ENCODE peak calls at places on chromosomes 6 and 20, in ten cellular contexts. Y, E, O, Z, N, U, C, F, I and A are unnamed samples.

GRCh38 chr6:107731422-107732319 is 92.4 kb downstream of the SCML4 start:
- DNase-seq in Y (no peak), E (no peak), O (no peak), Z (no peak), N (peak), U (no peak), C (no peak), F (no peak), I (no peak), A (no peak)

GRCh38 chr20:47227119-47227518 is 129.4 kb downstream of the ZMYND8 start:
- DNase-seq in Y (no peak), E (no peak), O (no peak), Z (no peak), N (no peak), U (no peak), C (no peak), F (no peak), I (no peak), A (no peak)

GRCh38 chr6:103872683-103873082 is 987.0 kb downstream of the HACE1 start:
- DNase-seq in Y (no peak), E (no peak), O (no peak), Z (no peak), N (no peak), U (no peak), C (no peak), F (no peak), I (no peak), A (no peak)

GRCh38 chr6:34872332-34872731 is 15.5 kb downstream of the TAF11 start:
- DNase-seq in Y (no peak), E (no peak), O (no peak), Z (no peak), N (no peak), U (no peak), C (no peak), F (no peak), I (no peak), A (no peak)

GRCh38 chr20:31806564-31807355 is 12.4 kb upstream of the MYLK2 start:
- DNase-seq in Y (no peak), E (no peak), O (no peak), Z (no peak), N (no peak), U (no peak), C (peak), F (no peak), I (no peak), A (no peak)

GRCh38 chr6:127749095-127749494 is 151.8 kb downstream of the THEMIS start:
- DNase-seq in Y (no peak), E (no peak), O (no peak), Z (no peak), N (no peak), U (no peak), C (no peak), F (no peak), I (peak), A (no peak)

GRCh38 chr6:16683524-16684194 is 77.6 kb downstream of the ATXN1 start:
- DNase-seq in Y (peak), E (no peak), O (peak), Z (no peak), N (peak), U (peak), C (peak), F (peak), I (peak), A (peak)

GRCh38 chr6:42269553-42269952 is 51.9 kb upstream of the MRPS10 start:
- DNase-seq in Y (no peak), E (peak), O (no peak), Z (no peak), N (no peak), U (no peak), C (no peak), F (no peak), I (no peak), A (no peak)

GRCh38 chr6:85747654-85748053 is 105.0 kb upstream of the SYNCRIP start:
- DNase-seq in Y (no peak), E (no peak), O (no peak), Z (no peak), N (no peak), U (no peak), C (peak), F (peak), I (peak), A (no peak)

GRCh38 chr6:110357298-110357695 is 852 bp downstream of the METTL24 start:
- DNase-seq in Y (no peak), E (no peak), O (no peak), Z (no peak), N (no peak), U (no peak), C (no peak), F (peak), I (no peak), A (no peak)

GRCh38 chr6:138421089-138421488 is 17.1 kb downstream of the HEBP2 start:
- DNase-seq in Y (no peak), E (no peak), O (no peak), Z (no peak), N (no peak), U (no peak), C (no peak), F (no peak), I (no peak), A (no peak)

GRCh38 chr6:97059473-97059872 is 134.9 kb downstream of the KLHL32 start:
- DNase-seq in Y (no peak), E (no peak), O (no peak), Z (no peak), N (no peak), U (no peak), C (peak), F (peak), I (peak), A (no peak)

GRCh38 chr20:36435799-36436541 is 105.3 kb upstream of the MYL9 start:
- DNase-seq in Y (peak), E (peak), O (peak), Z (peak), N (peak), U (peak), C (peak), F (peak), I (no peak), A (peak)

GRCh38 chr6:42104095-42104806 is 38.2 kb downstream of the C6orf132 start:
- DNase-seq in Y (no peak), E (peak), O (peak), Z (no peak), N (peak), U (peak), C (peak), F (no peak), I (no peak), A (peak)

GRCh38 chr20:50597406-50597969 is 87.3 kb downstream of the PTPN1 start:
- DNase-seq in Y (no peak), E (no peak), O (no peak), Z (no peak), N (no peak), U (no peak), C (no peak), F (no peak), I (no peak), A (no peak)

GRCh38 chr6:127914240-127914639 is 13.4 kb upstream of the THEMIS start:
- DNase-seq in Y (no peak), E (no peak), O (no peak), Z (no peak), N (no peak), U (no peak), C (no peak), F (no peak), I (no peak), A (no peak)

GRCh38 chr6:83514877-83515466 is 2.6 kb downstream of the PRSS35 start:
- DNase-seq in Y (no peak), E (no peak), O (peak), Z (no peak), N (peak), U (no peak), C (peak), F (peak), I (no peak), A (no peak)

GRCh38 chr6:112360498-112360897 is 13.4 kb downstream of the RFPL4B start:
- DNase-seq in Y (no peak), E (no peak), O (no peak), Z (no peak), N (no peak), U (no peak), C (peak), F (no peak), I (no peak), A (no peak)

GRCh38 chr6:60670036-60670435 is 1616.0 kb downstream of the KHDRBS2 start:
- DNase-seq in Y (no peak), E (no peak), O (no peak), Z (no peak), N (no peak), U (no peak), C (no peak), F (no peak), I (no peak), A (no peak)

GRCh38 chr6:118813795-118814194 is 80.2 kb upstream of the ASF1A start:
- DNase-seq in Y (no peak), E (no peak), O (no peak), Z (no peak), N (no peak), U (no peak), C (peak), F (no peak), I (peak), A (no peak)

GRCh38 chr20:19589731-19590362 is 168.2 kb upstream of the RIN2 start:
- DNase-seq in Y (no peak), E (no peak), O (no peak), Z (no peak), N (no peak), U (no peak), C (no peak), F (no peak), I (no peak), A (no peak)

GRCh38 chr6:29651413-29652197 is 5.3 kb upstream of the MOG start:
- DNase-seq in Y (no peak), E (no peak), O (no peak), Z (no peak), N (no peak), U (no peak), C (peak), F (peak), I (no peak), A (no peak)

GRCh38 chr6:144696610-144697376 is 411.7 kb downstream of the UTRN start:
- DNase-seq in Y (no peak), E (no peak), O (peak), Z (no peak), N (no peak), U (no peak), C (no peak), F (no peak), I (no peak), A (peak)

GRCh38 chr6:101614774-101615173 is 221.3 kb downstream of the GRIK2 start:
- DNase-seq in Y (no peak), E (no peak), O (no peak), Z (no peak), N (no peak), U (no peak), C (peak), F (peak), I (peak), A (no peak)

GRCh38 chr6:36387440-36388303 is at the start of gene ETV7:
- DNase-seq in Y (no peak), E (peak), O (peak), Z (no peak), N (peak), U (peak), C (peak), F (peak), I (no peak), A (no peak)

GRCh38 chr6:315226-315625 is 22.9 kb downstream of the DUSP22 start:
- DNase-seq in Y (no peak), E (no peak), O (no peak), Z (no peak), N (no peak), U (no peak), C (no peak), F (no peak), I (no peak), A (no peak)

GRCh38 chr6:16991981-16992629 is 109.7 kb upstream of the STMND1 start:
- DNase-seq in Y (no peak), E (no peak), O (no peak), Z (no peak), N (no peak), U (no peak), C (peak), F (no peak), I (no peak), A (no peak)

GRCh38 chr6:33746651-33747100 is at the start of gene IP6K3:
- DNase-seq in Y (peak), E (no peak), O (no peak), Z (no peak), N (no peak), U (peak), C (no peak), F (no peak), I (no peak), A (peak)